ENCODE peak calls at places on chromosomes 2 and 18, in four cellular contexts. O, L, I and R are unnamed samples.

GRCh38 chr2:29966256-29966655 is 44.9 kb upstream of the ALK start:
- DNase-seq in L (no peak), I (no peak), O (peak), R (no peak)

GRCh38 chr2:226649871-226650660 is 149.6 kb downstream of the IRS1 start:
- DNase-seq in I (no peak), L (peak), O (peak), R (peak)

GRCh38 chr2:12816379-12817306 is 99.9 kb downstream of the TRIB2 start:
- DNase-seq in I (no peak), O (peak), L (no peak), R (peak)

GRCh38 chr18:75071866-75072671 is 136.9 kb downstream of the PTGR3 start:
- DNase-seq in O (no peak), L (no peak), I (no peak), R (no peak)

GRCh38 chr2:77649856-77650255 is 127.7 kb upstream of the LRRTM4 start:
- DNase-seq in O (no peak), L (no peak), I (no peak), R (no peak)

GRCh38 chr2:9416267-9416961 is 6.9 kb downstream of the ITGB1BP1 start:
- DNase-seq in L (no peak), O (peak), I (no peak), R (no peak)

GRCh38 chr2:237568121-237568660 is 1.8 kb downstream of the PRLH start:
- DNase-seq in I (no peak), L (no peak), O (no peak), R (no peak)

GRCh38 chr2:73187549-73187948 is 14.8 kb upstream of the NOTO start:
- DNase-seq in O (no peak), L (no peak), I (no peak), R (no peak)

GRCh38 chr2:133871810-133872209 is 303.5 kb upstream of the NCKAP5 start:
- DNase-seq in I (no peak), L (no peak), O (no peak), R (no peak)

GRCh38 chr2:159515482-159515881 is 100.9 kb downstream of the BAZ2B start:
- DNase-seq in L (no peak), O (no peak), I (no peak), R (no peak)

GRCh38 chr2:206218792-206219509 is 55.5 kb upstream of the ZDBF2 start:
- DNase-seq in I (no peak), L (no peak), O (no peak), R (no peak)

GRCh38 chr2:78546843-78547242 is 478.7 kb upstream of the REG3G start:
- DNase-seq in O (no peak), I (no peak), L (no peak), R (no peak)

GRCh38 chr2:77328125-77328524 is 194.1 kb downstream of the LRRTM4 start:
- DNase-seq in I (no peak), O (no peak), L (no peak), R (no peak)

GRCh38 chr2:241041557-241042158 is 43.2 kb downstream of the SNED1 start:
- DNase-seq in O (no peak), I (peak), L (no peak), R (no peak)

GRCh38 chr2:175074478-175074877 is 69.3 kb upstream of the CHN1 start:
- DNase-seq in L (no peak), O (no peak), I (no peak), R (no peak)

GRCh38 chr2:24083567-24084385 is 858 bp downstream of the TP53I3 start:
- DNase-seq in L (peak), I (peak), O (peak), R (peak)

GRCh38 chr2:81324046-81324445 is 1019.5 kb upstream of the LRRTM1 start:
- DNase-seq in I (no peak), L (no peak), O (no peak), R (no peak)

GRCh38 chr2:240458900-240459391 is 23.5 kb downstream of the GPC1 start:
- DNase-seq in L (peak), I (no peak), O (no peak), R (no peak)

GRCh38 chr2:77571545-77571944 is 49.4 kb upstream of the LRRTM4 start:
- DNase-seq in I (no peak), O (no peak), L (no peak), R (no peak)

GRCh38 chr2:177338177-177338721 is 54.3 kb upstream of the AGPS start:
- DNase-seq in O (peak), I (no peak), L (no peak), R (peak)

GRCh38 chr2:132668986-132669853 is 785 bp downstream of the LYPD1 start:
- DNase-seq in O (no peak), I (no peak), L (peak), R (no peak)

GRCh38 chr18:13366541-13366940 is 148.0 kb downstream of the LDLRAD4 start:
- DNase-seq in I (no peak), O (no peak), L (no peak), R (no peak)

GRCh38 chr2:73293534-73294171 is at the start of gene EGR4:
- DNase-seq in O (peak), L (peak), I (peak), R (peak)

GRCh38 chr18:78912336-78912735 is 67.3 kb upstream of the SALL3 start:
- DNase-seq in L (no peak), O (no peak), I (no peak), R (no peak)

GRCh38 chr2:234164499-234165409 is 114.3 kb downstream of the SPP2 start:
- DNase-seq in O (no peak), L (no peak), I (peak), R (no peak)

GRCh38 chr18:68033466-68033865 is 516.9 kb upstream of the DSEL start:
- DNase-seq in L (no peak), I (no peak), O (no peak), R (no peak)